ENCODE peak calls at places on chromosomes 1 and 21, in seven cellular contexts. Y, N, S, M, O, E and A are unnamed samples.

GRCh38 chr1:94384485-94385353 is 33.5 kb upstream of the ABCD3 start:
- DNase-seq in Y (no peak), N (no peak), S (no peak), M (no peak), O (no peak), E (no peak), A (no peak)

GRCh38 chr1:208781391-208782035 is 537.3 kb upstream of the PLXNA2 start:
- DNase-seq in Y (no peak), N (no peak), S (no peak), M (no peak), O (no peak), E (no peak), A (peak)

GRCh38 chr1:180691322-180691721 is 59.5 kb downstream of the XPR1 start:
- DNase-seq in Y (no peak), N (no peak), S (no peak), M (no peak), O (no peak), E (no peak), A (no peak)

GRCh38 chr1:150650193-150650592 is 20.8 kb upstream of the ENSA start:
- DNase-seq in Y (no peak), N (no peak), S (no peak), M (no peak), O (no peak), E (no peak), A (no peak)

GRCh38 chr1:222914861-222915632 is 100.2 kb downstream of the DISP1 start:
- DNase-seq in Y (no peak), N (no peak), S (no peak), M (no peak), O (no peak), E (no peak), A (peak)

GRCh38 chr1:101239095-101240040 is 2.5 kb downstream of the S1PR1 start:
- DNase-seq in Y (no peak), N (no peak), S (no peak), M (peak), O (no peak), E (no peak), A (no peak)

GRCh38 chr1:203521812-203522211 is 27.9 kb downstream of the OPTC start:
- DNase-seq in Y (no peak), N (no peak), S (no peak), M (no peak), O (no peak), E (no peak), A (no peak)

GRCh38 chr21:46457801-46458314 is 833 bp upstream of the DIP2A start:
- DNase-seq in Y (peak), N (peak), S (no peak), M (peak), O (peak), E (no peak), A (peak)

GRCh38 chr1:12600880-12601633 is 17.0 kb downstream of the DHRS3 start:
- DNase-seq in Y (no peak), N (peak), S (no peak), M (no peak), O (no peak), E (no peak), A (no peak)

GRCh38 chr1:53625049-53625448 is 113.9 kb downstream of the GLIS1 start:
- DNase-seq in Y (peak), N (no peak), S (no peak), M (peak), O (no peak), E (peak), A (peak)

GRCh38 chr1:11653616-11654570 is at the start of gene FBXO2:
- DNase-seq in Y (no peak), N (peak), S (no peak), M (no peak), O (no peak), E (no peak), A (no peak)

GRCh38 chr1:45552309-45552708 is 1.7 kb downstream of the AKR1A1 start:
- DNase-seq in Y (no peak), N (no peak), S (no peak), M (no peak), O (no peak), E (no peak), A (no peak)

GRCh38 chr1:9453375-9454093 is 85.7 kb upstream of the SLC25A33 start:
- DNase-seq in Y (no peak), N (no peak), S (no peak), M (no peak), O (no peak), E (no peak), A (no peak)

GRCh38 chr1:150168960-150169565 is 19.3 kb downstream of the PLEKHO1 start:
- DNase-seq in Y (peak), N (peak), S (no peak), M (peak), O (no peak), E (no peak), A (no peak)

DNA sequence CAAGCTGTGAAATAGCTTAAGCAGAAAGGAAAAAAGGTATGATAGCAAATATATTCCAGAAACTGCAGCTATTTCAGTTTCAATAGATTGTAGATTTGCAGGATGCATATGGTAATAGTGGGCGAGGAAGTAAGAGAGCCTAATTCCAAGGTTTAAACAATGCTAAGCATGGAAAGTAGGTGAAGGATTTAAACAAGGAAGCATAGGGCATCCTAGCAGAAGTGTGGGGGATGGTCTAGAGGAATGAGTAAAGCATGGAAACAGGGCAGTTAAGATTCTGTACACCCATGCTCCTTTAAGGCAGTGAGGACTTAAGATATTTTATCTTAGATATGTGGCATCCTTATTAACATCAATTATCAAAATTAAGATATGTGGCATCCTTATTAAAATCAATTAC is 2.6 kb downstream of the IVNS1ABP start:
- DNase-seq in Y (no peak), N (no peak), S (no peak), M (no peak), O (no peak), E (no peak), A (no peak)
- H3K4me3 ChIP-seq in Y (no peak), N (peak), S (peak), M (peak), O (peak), E (peak), A (peak)

GRCh38 chr1:35691080-35691479 is 27.6 kb downstream of the C1orf216 start:
- DNase-seq in Y (no peak), N (no peak), S (no peak), M (no peak), O (no peak), E (no peak), A (no peak)
- H3K4me3 ChIP-seq in Y (no peak), N (no peak), S (no peak), M (no peak), O (no peak), E (no peak), A (no peak)

GRCh38 chr1:19483261-19483660 is 2.1 kb downstream of the CAPZB start:
- DNase-seq in Y (no peak), N (no peak), S (no peak), M (no peak), O (no peak), E (no peak), A (no peak)

GRCh38 chr1:19483691-19484090 is 1.6 kb downstream of the CAPZB start:
- DNase-seq in Y (no peak), N (no peak), S (no peak), M (no peak), O (no peak), E (no peak), A (no peak)

GRCh38 chr1:19479351-19480120 is 5.8 kb downstream of the CAPZB start:
- DNase-seq in Y (no peak), N (no peak), S (no peak), M (no peak), O (no peak), E (no peak), A (no peak)

GRCh38 chr1:19480282-19480681 is 5.1 kb downstream of the CAPZB start:
- DNase-seq in Y (no peak), N (no peak), S (no peak), M (no peak), O (no peak), E (no peak), A (no peak)

GRCh38 chr1:19481826-19482398 is 3.4 kb downstream of the CAPZB start:
- DNase-seq in Y (no peak), N (no peak), S (no peak), M (no peak), O (no peak), E (no peak), A (no peak)
- H3K4me3 ChIP-seq in Y (no peak), N (peak), S (peak), M (peak), O (peak), E (peak), A (no peak)

GRCh38 chr1:231415018-231415583 is 7.0 kb downstream of the EGLN1 start:
- DNase-seq in Y (no peak), N (no peak), S (no peak), M (no peak), O (no peak), E (no peak), A (no peak)

GRCh38 chr1:231418741-231419107 is 3.4 kb downstream of the EGLN1 start:
- DNase-seq in Y (no peak), N (no peak), S (no peak), M (no peak), O (no peak), E (no peak), A (no peak)

GRCh38 chr1:231418101-231418740 is 3.9 kb downstream of the EGLN1 start:
- DNase-seq in Y (no peak), N (no peak), S (no peak), M (no peak), O (no peak), E (no peak), A (no peak)

GRCh38 chr1:231417503-231417902 is 4.6 kb downstream of the EGLN1 start:
- DNase-seq in Y (no peak), N (no peak), S (no peak), M (no peak), O (no peak), E (no peak), A (no peak)

GRCh38 chr1:231416896-231417295 is 5.2 kb downstream of the EGLN1 start:
- DNase-seq in Y (no peak), N (no peak), S (no peak), M (no peak), O (no peak), E (no peak), A (no peak)
- H3K4me3 ChIP-seq in Y (peak), N (peak), S (peak), M (peak), O (no peak), E (peak), A (no peak)

GRCh38 chr1:213986925-213987250 is 885 bp upstream of the PROX1 start:
- DNase-seq in Y (no peak), N (no peak), S (no peak), M (no peak), O (no peak), E (no peak), A (no peak)
- H3K4me3 ChIP-seq in Y (peak), N (peak), S (no peak), M (peak), O (no peak), E (peak), A (peak)

GRCh38 chr1:117612517-117613248 is 6.8 kb downstream of the TENT5C start:
- DNase-seq in Y (no peak), N (no peak), S (no peak), M (no peak), O (peak), E (peak), A (peak)

GRCh38 chr1:117610036-117610435 is 4.2 kb downstream of the TENT5C start:
- DNase-seq in Y (no peak), N (no peak), S (no peak), M (no peak), O (no peak), E (peak), A (no peak)

GRCh38 chr1:117613249-117613968 is 7.6 kb downstream of the TENT5C start:
- DNase-seq in Y (no peak), N (no peak), S (no peak), M (peak), O (no peak), E (peak), A (no peak)

GRCh38 chr1:117611121-117611601 is 5.3 kb downstream of the TENT5C start:
- DNase-seq in Y (no peak), N (no peak), S (no peak), M (no peak), O (no peak), E (peak), A (no peak)

GRCh38 chr1:117611894-117612481 is 6.1 kb downstream of the TENT5C start:
- DNase-seq in Y (no peak), N (no peak), S (no peak), M (no peak), O (no peak), E (peak), A (no peak)
- H3K4me3 ChIP-seq in Y (no peak), N (no peak), S (no peak), M (no peak), O (no peak), E (no peak), A (no peak)

GRCh38 chr1:2025491-2025981 is 6.4 kb downstream of the GABRD start:
- DNase-seq in Y (no peak), N (peak), S (no peak), M (peak), O (no peak), E (no peak), A (no peak)
- H3K4me3 ChIP-seq in Y (no peak), N (peak), S (no peak), M (peak), O (no peak), E (peak), A (no peak)

DNA sequence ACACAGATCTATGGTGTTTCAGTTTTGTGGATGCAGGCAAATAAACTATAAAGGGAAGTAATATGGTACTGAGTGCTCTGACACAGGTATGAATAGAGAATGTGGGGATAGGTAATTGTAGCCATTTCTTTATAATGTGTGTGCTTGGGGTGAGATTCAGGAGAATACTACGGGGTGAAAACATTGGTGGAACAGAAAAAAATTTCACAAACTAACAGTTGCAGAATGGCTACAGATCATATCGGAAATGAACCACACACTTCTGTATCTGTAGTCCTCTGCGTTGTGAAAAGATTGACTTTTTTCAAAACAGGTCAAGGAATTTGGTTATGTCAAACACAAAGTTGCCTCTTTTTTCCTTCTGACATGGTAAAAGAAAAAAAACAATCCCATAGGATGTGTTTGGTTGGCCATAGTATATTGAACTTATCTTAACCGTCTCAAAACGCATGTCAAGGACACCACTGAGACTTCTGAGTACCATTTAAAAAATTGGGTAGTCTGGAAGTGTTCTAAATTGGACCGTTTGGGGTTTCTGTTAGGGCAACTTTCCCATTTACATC is 1.1 kb upstream of the CDC73 start:
- DNase-seq in Y (no peak), N (no peak), S (no peak), M (no peak), O (no peak), E (no peak), A (no peak)
- H3K4me3 ChIP-seq in Y (peak), N (peak), S (peak), M (peak), O (no peak), E (peak), A (no peak)